ENCODE peak calls at places on chromosome 17, in six cellular contexts. Z is colonic mucosa; U is PC-9; K is left lung; V is uterus; E is effector memory CD4-positive, alpha-beta T cell. W is an unnamed sample.

GRCh38 chr17:63442549-63443035 is 3.5 kb downstream of the CYB561 start:
- DNase-seq in Z (no peak), U (no peak), K (peak; percentile 51), V (no peak), E (no peak), W (no peak)

GRCh38 chr17:45813051-45813731 is 29.1 kb downstream of the CRHR1 start:
- DNase-seq in Z (no peak), U (no peak), K (no peak), V (no peak), E (no peak), W (no peak)

GRCh38 chr17:72614871-72615626 is 477.4 kb downstream of the SLC39A11 start:
- DNase-seq in Z (peak; percentile 79), U (no peak), K (no peak), V (no peak), E (no peak), W (peak; percentile 31)

GRCh38 chr17:53191878-53192277 is 630.8 kb upstream of the KIF2B start:
- DNase-seq in Z (no peak), U (no peak), K (no peak), V (no peak), E (no peak), W (no peak)

GRCh38 chr17:2689411-2690164 is 22.0 kb downstream of the CLUH start:
- DNase-seq in Z (no peak), U (no peak), K (peak; percentile 79), V (no peak), E (no peak), W (no peak)

GRCh38 chr17:36717088-36717487 is 115.7 kb downstream of the MRM1 start:
- DNase-seq in Z (no peak), U (no peak), K (no peak), V (no peak), E (no peak), W (no peak)

GRCh38 chr17:78086740-78087139 is 41.8 kb downstream of the TMC6 start:
- DNase-seq in Z (no peak), U (no peak), K (no peak), V (no peak), E (no peak), W (no peak)

GRCh38 chr17:83180996-83181481 is 101.6 kb downstream of the METRNL start:
- DNase-seq in Z (peak; percentile 13), U (no peak), K (no peak), V (no peak), E (no peak), W (no peak)

GRCh38 chr17:4072487-4073157 is 70.2 kb downstream of the ZZEF1 start:
- DNase-seq in Z (no peak), U (peak; percentile 70), K (no peak), V (no peak), E (no peak), W (no peak)

GRCh38 chr17:19376799-19377198 is 1.5 kb upstream of the MAPK7 start:
- DNase-seq in Z (peak; percentile 60), U (peak; percentile 40), K (no peak), V (peak; percentile 9), E (no peak), W (no peak)

GRCh38 chr17:17019430-17019762 is 22.9 kb upstream of the MPRIP start:
- DNase-seq in Z (no peak), U (no peak), K (no peak), V (no peak), E (no peak), W (no peak)
- H3K27ac ChIP-seq in Z (no peak overlapping the region), U (peak overlapping the region; percentile 98), K (no peak overlapping the region), V (no peak overlapping the region), E (no peak overlapping the region), W (no peak overlapping the region)

DNA sequence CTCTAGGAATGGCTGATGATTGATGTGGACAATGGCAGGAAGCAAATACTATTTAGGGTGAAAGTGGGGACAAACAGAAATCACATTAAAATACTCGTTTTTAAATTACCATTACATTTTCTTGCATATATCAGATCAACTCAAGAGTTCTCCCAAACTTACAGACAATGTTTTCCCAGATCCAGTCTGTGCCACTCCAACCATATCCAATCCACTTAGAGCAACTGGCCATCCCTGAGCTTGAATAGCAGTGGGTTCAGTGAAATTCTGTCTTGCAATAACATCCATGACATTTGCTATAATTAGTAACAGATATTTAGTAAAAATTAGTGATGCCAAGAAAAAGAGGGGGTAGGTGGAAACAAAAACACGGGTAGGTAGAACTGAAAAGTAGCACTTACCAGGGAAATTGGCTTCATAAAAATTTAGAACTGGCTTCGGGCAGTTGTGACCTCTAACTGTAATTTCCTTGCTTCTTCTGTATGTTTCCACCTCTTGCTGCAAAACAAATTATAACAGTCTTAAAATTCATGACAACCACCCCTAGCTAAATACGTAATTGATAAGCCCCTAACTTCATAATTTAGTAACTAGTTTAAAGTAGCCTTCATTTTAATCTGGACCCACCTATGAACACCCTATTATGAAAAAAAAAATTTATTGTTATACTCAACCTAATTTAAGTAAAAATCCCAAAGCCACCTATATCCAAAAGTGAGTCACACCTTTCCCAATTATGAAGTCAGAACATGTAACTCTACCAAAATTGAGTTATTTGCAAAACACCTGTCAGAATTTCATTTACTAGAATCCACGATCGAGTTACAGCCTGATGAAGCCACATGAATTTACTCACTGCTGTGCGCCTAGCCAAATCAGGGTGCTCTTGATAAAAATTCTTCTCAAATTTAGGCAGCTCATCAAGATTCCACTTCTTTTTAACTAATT is 2.0 kb downstream of the DDX5 start:
- DNase-seq in Z (no peak), U (no peak), K (no peak), V (no peak), E (no peak), W (no peak)
- H3K27ac ChIP-seq in Z (peak overlapping the region; percentile 98), U (peak overlapping the region; percentile 98), K (peak overlapping the region; percentile 99), V (peak overlapping the region; percentile 100), E (peak overlapping the region; percentile 98), W (peak overlapping the region; percentile 100)

GRCh38 chr17:69638516-69638915 is 224.0 kb downstream of the MAP2K6 start:
- DNase-seq in Z (no peak), U (no peak), K (no peak), V (no peak), E (no peak), W (no peak)

GRCh38 chr17:69640073-69640472 is 225.6 kb downstream of the MAP2K6 start:
- DNase-seq in Z (no peak), U (no peak), K (no peak), V (no peak), E (no peak), W (no peak)

GRCh38 chr17:69637399-69638165 is 223.1 kb downstream of the MAP2K6 start:
- DNase-seq in Z (no peak), U (no peak), K (no peak), V (no peak), E (no peak), W (no peak)

GRCh38 chr17:69634844-69635243 is 220.3 kb downstream of the MAP2K6 start:
- DNase-seq in Z (no peak), U (no peak), K (no peak), V (no peak), E (no peak), W (no peak)

GRCh38 chr17:69639096-69639495 is 224.6 kb downstream of the MAP2K6 start:
- DNase-seq in Z (no peak), U (no peak), K (no peak), V (no peak), E (no peak), W (no peak)
- H3K27ac ChIP-seq in Z (no peak overlapping the region), U (no peak overlapping the region), K (no peak overlapping the region), V (no peak overlapping the region), E (no peak overlapping the region), W (no peak overlapping the region)

DNA sequence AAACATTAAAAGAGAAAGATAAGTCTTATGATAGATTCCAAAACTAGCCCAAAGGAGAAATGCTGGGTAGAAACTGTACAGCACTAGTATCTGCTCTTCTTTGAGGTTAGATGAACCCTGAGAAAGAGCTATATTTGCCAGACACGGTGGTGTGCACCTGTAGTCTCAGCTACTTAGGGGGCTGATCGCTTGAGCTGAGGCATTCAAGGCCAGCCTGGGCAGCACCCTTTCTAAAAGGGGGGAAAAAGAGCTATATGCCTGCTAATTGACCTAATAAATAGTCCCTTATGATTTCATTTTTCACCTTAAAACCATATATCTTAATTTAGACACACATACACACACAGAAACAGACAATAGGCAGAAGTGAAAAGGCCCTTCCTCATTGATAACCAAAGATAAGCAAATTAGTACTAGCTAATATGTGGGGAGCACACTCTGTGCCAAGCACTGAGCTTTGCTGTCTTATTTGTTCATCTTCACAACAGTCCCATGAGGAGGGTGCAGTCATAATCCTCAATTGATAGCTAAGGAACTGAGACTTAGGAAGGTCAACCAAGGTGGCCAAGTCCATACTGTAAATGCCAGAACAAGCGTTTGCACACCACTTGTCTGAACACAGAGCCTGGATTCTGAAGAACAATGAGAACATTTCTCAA is 56.6 kb upstream of the NLK start:
- DNase-seq in Z (no peak), U (no peak), K (no peak), V (no peak), E (no peak), W (no peak)
- H3K27ac ChIP-seq in Z (no peak overlapping the region), U (no peak overlapping the region), K (no peak overlapping the region), V (peak overlapping the region; percentile 57), E (no peak overlapping the region), W (peak overlapping the region; percentile 30)

GRCh38 chr17:74241847-74242246 is 28.5 kb downstream of the TTYH2 start:
- DNase-seq in Z (no peak), U (no peak), K (no peak), V (no peak), E (no peak), W (no peak)
- H3K27ac ChIP-seq in Z (no peak overlapping the region), U (no peak overlapping the region), K (no peak overlapping the region), V (no peak overlapping the region), E (no peak overlapping the region), W (peak overlapping the region; percentile 99)

GRCh38 chr17:82072827-82073226 is 7.2 kb upstream of the DUS1L start:
- DNase-seq in Z (peak; percentile 56), U (no peak), K (no peak), V (no peak), E (no peak), W (no peak)
- H3K27ac ChIP-seq in Z (peak overlapping the region; percentile 66), U (no peak overlapping the region), K (no peak overlapping the region), V (no peak overlapping the region), E (no peak overlapping the region), W (no peak overlapping the region)

W was measured in substantia nigra.